ENCODE peak calls at places on chromosomes 4 and X, in nine cellular contexts. J is cardiac muscle cell; H is spleen; S is BJ; L is heart left ventricle; D is ovary; Q is heart right ventricle; C is CD8-positive, alpha-beta T cell; E is breast epithelium. Z is an unnamed sample.

GRCh38 chrX:136759968-136760367 is 20.8 kb downstream of the ARHGEF6 start:
- DNase-seq in C (no peak), S (no peak), D (no peak), E (no peak), J (no peak), L (no peak), Q (no peak), H (no peak), Z (no peak)

GRCh38 chr4:57093816-57094481 is 16.2 kb downstream of the IGFBP7 start:
- DNase-seq in E (no peak), H (no peak), Q (peak; percentile 41), L (peak; percentile 79), D (no peak), J (no peak), S (no peak), C (no peak), Z (no peak)

GRCh38 chr4:105598044-105598443 is 45.6 kb downstream of the ARHGEF38 start:
- DNase-seq in E (no peak), Q (no peak), C (no peak), D (no peak), L (no peak), H (no peak), S (no peak), J (no peak), Z (no peak)

GRCh38 chr4:105186701-105187158 is 40.1 kb downstream of the TET2 start:
- DNase-seq in D (no peak), Q (no peak), S (no peak), C (no peak), J (peak; percentile 63), H (no peak), E (no peak), L (peak; percentile 32), Z (no peak)

GRCh38 chr4:103046416-103047290 is 27.1 kb upstream of the SLC9B1 start:
- DNase-seq in Q (peak; percentile 18), E (no peak), H (no peak), S (no peak), C (no peak), J (peak; percentile 64), L (no peak), D (no peak), Z (peak; percentile 8)

GRCh38 chrX:10395179-10395578 is 225.2 kb downstream of the MID1 start:
- DNase-seq in D (no peak), H (no peak), J (no peak), S (no peak), C (no peak), E (no peak), Q (no peak), L (no peak), Z (no peak)

GRCh38 chrX:93874554-93874953 is 200.5 kb downstream of the FAM133A start:
- DNase-seq in J (peak; percentile 6), L (no peak), S (no peak), H (no peak), Q (no peak), E (no peak), D (no peak), C (no peak), Z (no peak)

GRCh38 chrX:1453951-1454785 is 1.5 kb upstream of the ASMTL start:
- DNase-seq in H (peak; percentile 97), D (peak; percentile 86), C (peak; percentile 87), L (peak; percentile 84), S (peak; percentile 26), E (peak; percentile 86), Q (peak; percentile 86), J (peak; percentile 85), Z (peak; percentile 93)

GRCh38 chrX:5080812-5081211 is 1147.9 kb downstream of the NLGN4X start:
- DNase-seq in H (no peak), L (no peak), S (no peak), D (no peak), E (no peak), Q (no peak), C (no peak), J (no peak), Z (no peak)

GRCh38 chrX:153470411-153471363 is at the start of gene HAUS7:
- DNase-seq in S (no peak), Q (peak; percentile 88), E (peak; percentile 83), C (peak; percentile 73), D (peak; percentile 83), J (peak; percentile 95), H (peak; percentile 95), L (peak; percentile 90), Z (peak; percentile 94)

GRCh38 chrX:7164174-7164573 is 16.2 kb upstream of the PUDP start:
- DNase-seq in C (no peak), D (no peak), H (no peak), L (no peak), E (no peak), S (no peak), Q (no peak), J (no peak), Z (no peak)

GRCh38 chrX:140709421-140709846 is at the start of gene LINC00632:
- DNase-seq in Q (no peak), E (no peak), J (no peak), D (no peak), S (no peak), L (no peak), H (no peak), C (no peak), Z (no peak)

GRCh38 chr4:18754180-18754579 is 732.6 kb upstream of the LCORL start:
- DNase-seq in L (no peak), S (no peak), H (no peak), C (no peak), J (no peak), D (no peak), Q (no peak), E (no peak), Z (no peak)

GRCh38 chr4:99617374-99617773 is 40.3 kb downstream of the C4orf54 start:
- DNase-seq in L (no peak), Q (no peak), J (no peak), D (no peak), S (no peak), H (no peak), E (no peak), C (no peak), Z (no peak)

GRCh38 chr4:159232465-159233106 is 129.7 kb downstream of the RAPGEF2 start:
- DNase-seq in J (no peak), H (no peak), S (no peak), Q (no peak), C (no peak), E (no peak), L (no peak), D (no peak), Z (no peak)

GRCh38 chr4:37762294-37763163 is 64.0 kb upstream of the PGM2 start:
- DNase-seq in J (peak; percentile 61), D (no peak), H (no peak), L (no peak), E (no peak), C (no peak), S (no peak), Q (no peak), Z (no peak)

GRCh38 chr4:92184566-92184965 is 119.2 kb upstream of the GRID2 start:
- DNase-seq in Q (no peak), J (peak; percentile 46), C (no peak), L (no peak), E (no peak), S (no peak), D (no peak), H (no peak), Z (no peak)

DNA sequence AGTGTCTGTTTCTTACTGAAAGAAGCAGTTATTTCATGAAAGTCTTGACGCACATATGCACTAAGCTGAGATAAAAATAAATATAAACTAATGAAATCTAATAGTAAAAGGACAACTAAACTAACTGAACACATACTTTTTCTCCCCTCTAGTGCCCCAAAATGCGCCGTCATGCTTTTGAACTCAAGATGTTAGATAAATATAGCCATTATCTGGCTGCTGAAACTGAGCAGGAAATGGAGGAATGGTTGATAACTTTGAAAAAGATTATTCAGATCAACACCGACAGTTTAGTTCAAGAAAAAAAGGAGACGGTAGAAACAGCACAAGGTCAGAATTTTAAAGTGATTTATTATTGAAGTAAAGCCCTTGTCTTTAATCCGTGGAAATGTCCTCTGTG is 70.2 kb downstream of the DOCK11 start:
- DNase-seq in Q (no peak), L (no peak), C (no peak), H (no peak), E (no peak), D (no peak), J (peak; percentile 4), S (no peak), Z (no peak)
- H3K36me3 ChIP-seq in Q (no peaks in the 10 kb centered on the region), L (peaks cover 8% of the 10 kb centered on the region), C (peaks cover 5% of the 10 kb centered on the region), H (no peaks in the 10 kb centered on the region), E (no peaks in the 10 kb centered on the region), D (no peaks in the 10 kb centered on the region), J (no peaks in the 10 kb centered on the region), S (no peaks in the 10 kb centered on the region), Z (no peaks in the 10 kb centered on the region)

DNA sequence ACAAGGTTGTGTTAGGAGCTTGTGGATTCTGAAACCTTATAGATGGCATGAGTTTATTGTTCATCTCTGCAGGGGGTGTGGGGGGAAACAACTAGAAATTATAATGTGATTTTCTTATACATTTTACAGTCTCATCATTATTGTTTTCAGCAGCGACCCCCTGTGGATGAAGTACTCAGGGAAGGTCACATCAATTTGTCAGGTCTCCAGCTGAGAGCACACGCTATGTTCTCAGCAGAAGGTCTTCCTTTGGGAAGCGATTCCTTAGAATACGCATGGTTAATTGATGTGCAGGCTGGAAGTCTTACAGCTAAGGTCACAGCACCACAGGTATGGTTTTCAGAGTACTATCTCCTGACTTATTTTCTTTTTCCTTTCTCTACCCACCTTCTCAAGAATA is 72.2 kb downstream of the BLTP1 start:
- DNase-seq in D (no peak), L (no peak), Q (peak; percentile 5), H (no peak), J (peak; percentile 21), C (no peak), E (no peak), S (no peak), Z (no peak)
- H3K36me3 ChIP-seq in D (no peaks in the 10 kb centered on the region), L (peaks cover 63% of the 10 kb centered on the region), Q (no peaks in the 10 kb centered on the region), H (peaks cover 21% of the 10 kb centered on the region), J (peaks cover 14% of the 10 kb centered on the region), C (peaks cover 19% of the 10 kb centered on the region), E (peaks cover 19% of the 10 kb centered on the region), S (peaks cover 1% of the 10 kb centered on the region), Z (no peaks in the 10 kb centered on the region)

DNA sequence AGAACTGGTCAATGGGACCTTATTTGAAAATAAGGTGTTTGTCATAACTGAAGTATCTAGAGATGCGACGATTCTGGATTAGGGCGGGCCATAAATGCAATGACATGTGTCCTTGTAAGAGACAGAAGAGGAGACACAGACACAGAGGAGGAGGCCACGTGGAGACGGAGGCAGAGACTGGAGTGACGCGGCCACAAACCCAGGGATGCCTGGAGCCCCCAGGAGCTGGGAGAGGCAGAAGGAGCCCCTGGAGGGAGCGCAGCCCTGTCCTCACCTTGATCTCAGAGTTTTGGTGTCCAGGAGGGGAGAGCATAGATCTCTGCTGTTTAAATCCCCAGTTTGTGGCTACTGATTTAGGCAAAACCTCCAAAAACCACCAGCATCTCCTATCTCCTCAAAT is 5.0 kb downstream of the GTPBP6 start:
- DNase-seq in L (peak; percentile 3), S (no peak), C (no peak), Q (no peak), H (peak; percentile 64), J (no peak), D (no peak), E (no peak), Z (no peak)
- H3K36me3 ChIP-seq in L (peaks cover 55% of the 10 kb centered on the region), S (peaks cover 24% of the 10 kb centered on the region), C (peaks cover 34% of the 10 kb centered on the region), Q (no peaks in the 10 kb centered on the region), H (peaks cover 55% of the 10 kb centered on the region), J (peaks cover 18% of the 10 kb centered on the region), D (no peaks in the 10 kb centered on the region), E (peaks cover 5% of the 10 kb centered on the region), Z (peaks cover 40% of the 10 kb centered on the region)

DNA sequence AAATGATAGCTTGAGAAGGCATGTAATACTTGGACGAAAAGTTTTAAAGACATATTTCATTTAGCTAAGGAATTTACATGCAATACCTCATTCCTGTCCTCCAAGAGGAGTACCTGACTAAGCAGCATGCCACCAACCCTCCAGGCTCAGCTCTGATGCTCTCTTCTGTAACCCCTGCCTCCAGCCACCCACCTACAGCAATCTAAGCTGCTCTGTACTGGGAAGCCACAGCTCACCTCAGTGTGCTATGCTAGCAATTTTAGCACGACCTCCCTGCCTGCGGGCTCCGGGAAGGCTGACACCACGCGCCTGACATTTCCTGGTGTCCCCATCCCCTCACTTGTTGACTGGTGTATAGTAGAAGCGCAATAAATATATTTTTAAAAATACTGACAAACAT is 23.2 kb upstream of the GPM6B start:
- DNase-seq in J (no peak), H (no peak), C (no peak), S (no peak), D (no peak), L (no peak), Q (no peak), E (no peak), Z (no peak)
- H3K36me3 ChIP-seq in J (no peaks in the 10 kb centered on the region), H (no peaks in the 10 kb centered on the region), C (no peaks in the 10 kb centered on the region), S (no peaks in the 10 kb centered on the region), D (no peaks in the 10 kb centered on the region), L (no peaks in the 10 kb centered on the region), Q (no peaks in the 10 kb centered on the region), E (no peaks in the 10 kb centered on the region), Z (no peaks in the 10 kb centered on the region)

Z was measured in GM06990.